ENCODE peak calls at places on chromosomes 13 and 19, in six cellular contexts. W, E, D, K, T and M are unnamed samples.

GRCh38 chr13:44884076-44884729 is 105.1 kb downstream of the NUFIP1 start:
- DNase-seq in K (peak), W (no peak), D (no peak), T (no peak), E (no peak), M (peak)

GRCh38 chr13:112690242-112690943 is 555 bp downstream of the ATP11A start:
- DNase-seq in K (peak), T (no peak), W (peak), D (peak), E (no peak), M (peak)

GRCh38 chr13:23427342-23428182 is 5.9 kb downstream of the SACS start:
- DNase-seq in K (peak), T (no peak), D (no peak), E (no peak), W (no peak), M (peak)

GRCh38 chr13:100773923-100774641 is 99.5 kb upstream of the TMTC4 start:
- DNase-seq in D (no peak), K (no peak), T (no peak), W (peak), E (no peak), M (no peak)

GRCh38 chr13:47334173-47334572 is 437.3 kb upstream of the HTR2A start:
- DNase-seq in T (no peak), D (no peak), W (no peak), K (peak), E (no peak), M (peak)

GRCh38 chr13:63882052-63882451 is 2466.4 kb upstream of the PCDH20 start:
- DNase-seq in E (no peak), D (no peak), T (no peak), W (no peak), K (no peak), M (no peak)

GRCh38 chr19:11435833-11436313 is 438 bp downstream of the PRKCSH start:
- DNase-seq in E (no peak), W (peak), T (no peak), D (no peak), K (no peak), M (peak)

GRCh38 chr19:30131722-30132291 is 189.8 kb downstream of the URI1 start:
- DNase-seq in K (no peak), D (no peak), E (no peak), T (no peak), W (no peak), M (no peak)

GRCh38 chr19:12833747-12834417 is 497 bp downstream of the RTBDN start:
- DNase-seq in W (peak), D (peak), T (no peak), E (peak), K (peak), M (no peak)

GRCh38 chr19:47098608-47099007 is 15.0 kb downstream of the ZC3H4 start:
- DNase-seq in T (no peak), W (no peak), E (no peak), D (no peak), K (no peak), M (no peak)

GRCh38 chr13:113967206-113967720 is 6.6 kb downstream of the C13orf46 start:
- DNase-seq in K (no peak), D (no peak), T (no peak), E (no peak), W (no peak), M (no peak)

GRCh38 chr13:30991922-30992321 is 59.5 kb downstream of the TEX26 start:
- DNase-seq in D (no peak), W (no peak), K (no peak), E (no peak), T (no peak), M (no peak)

GRCh38 chr19:58392945-58393724 is 2.3 kb upstream of the RNF225 start:
- DNase-seq in D (no peak), W (no peak), E (no peak), K (no peak), T (no peak), M (no peak)

GRCh38 chr13:63381078-63381859 is 1965.6 kb upstream of the PCDH20 start:
- DNase-seq in W (no peak), E (no peak), T (no peak), K (no peak), D (no peak), M (no peak)

GRCh38 chr13:32951580-32951979 is 64.6 kb upstream of the KL start:
- DNase-seq in K (no peak), D (no peak), W (no peak), E (no peak), T (no peak), M (no peak)

GRCh38 chr13:37701972-37702371 is 103.4 kb upstream of the POSTN start:
- DNase-seq in D (no peak), W (no peak), E (no peak), K (peak), T (no peak), M (peak)

GRCh38 chr13:76586842-76587241 is 299.4 kb downstream of the KCTD12 start:
- DNase-seq in E (no peak), W (no peak), K (no peak), T (no peak), D (no peak), M (no peak)

GRCh38 chr13:83827338-83827737 is 54.9 kb downstream of the SLITRK1 start:
- DNase-seq in E (no peak), K (no peak), D (no peak), W (no peak), T (no peak), M (no peak)

GRCh38 chr13:40485611-40486517 is 180.6 kb downstream of the FOXO1 start:
- DNase-seq in T (no peak), W (no peak), E (no peak), D (peak), K (no peak), M (no peak)

GRCh38 chr13:21324793-21325192 is 134.3 kb downstream of the ZDHHC20 start:
- DNase-seq in E (no peak), K (no peak), W (no peak), T (no peak), D (peak), M (no peak)

GRCh38 chr19:33686687-33687541 is 65.2 kb downstream of the CHST8 start:
- DNase-seq in E (peak), K (no peak), T (no peak), W (peak), D (no peak), M (no peak)

GRCh38 chr13:28161370-28161769 is 23.0 kb downstream of the PAN3 start:
- DNase-seq in T (no peak), E (peak), D (no peak), K (peak), W (peak), M (peak)

GRCh38 chr19:44925114-44925891 is 10.9 kb downstream of the APOC1 start:
- DNase-seq in D (no peak), E (no peak), K (peak), W (no peak), T (no peak), M (peak)

GRCh38 chr13:88824218-88824617 is 1153.0 kb downstream of the SLITRK5 start:
- DNase-seq in W (no peak), E (no peak), K (no peak), D (no peak), T (no peak), M (no peak)

GRCh38 chr19:5877869-5878268 is 7.5 kb upstream of the FUT5 start:
- DNase-seq in D (no peak), K (no peak), T (no peak), E (no peak), W (no peak), M (no peak)

GRCh38 chr13:19960673-19961015 is 2.1 kb downstream of the ZMYM2 start:
- DNase-seq in E (no peak), T (no peak), W (no peak), K (no peak), D (no peak), M (no peak)

GRCh38 chr19:50189326-50189725 is 14.1 kb upstream of the MYH14 start:
- DNase-seq in T (no peak), W (no peak), K (no peak), D (no peak), E (no peak), M (no peak)

GRCh38 chr19:2221250-2221831 is 14.8 kb downstream of the PLEKHJ1 start:
- DNase-seq in D (no peak), W (no peak), T (no peak), E (no peak), K (no peak), M (no peak)

GRCh38 chr13:25224151-25224550 is 52.1 kb upstream of the AMER2 start:
- DNase-seq in T (no peak), K (no peak), E (no peak), W (no peak), D (no peak), M (no peak)